ENCODE peak calls at places on chromosomes 1 and 21, in nine cellular contexts. M is Peyer's patch; T is psoas muscle; L is fibroblast of lung; J is colonic mucosa; N is CD4-positive, alpha-beta memory T cell; Z is K562; E is CD8-positive, alpha-beta T cell; U is heart right ventricle. A is an unnamed sample.
A peak's percentile ranks its signal among the peaks of the same experiment; 100 is the strongest.

GRCh38 chr1:31843506-31843905 is 27.7 kb upstream of the SPOCD1 start:
- DNase-seq in M (peak; percentile 29), T (peak; percentile 30), L (peak; percentile 73), J (no peak), N (no peak), Z (no peak), E (no peak), U (no peak), A (no peak)

GRCh38 chr21:29233611-29234540 is 64.8 kb upstream of the BACH1 start:
- DNase-seq in M (no peak), T (no peak), L (no peak), J (no peak), N (peak; percentile 29), Z (no peak), E (no peak), U (no peak), A (no peak)

GRCh38 chr1:17125756-17126237 is 6.5 kb upstream of the PADI2 start:
- DNase-seq in M (peak; percentile 93), T (peak; percentile 88), L (peak; percentile 76), J (peak; percentile 94), N (peak; percentile 67), Z (peak; percentile 94), E (peak; percentile 75), U (peak; percentile 89), A (peak; percentile 84)

GRCh38 chr1:18109756-18110597 is 2.4 kb downstream of the IGSF21 start:
- DNase-seq in M (peak; percentile 49), T (peak; percentile 32), L (no peak), J (peak; percentile 81), N (no peak), Z (peak; percentile 35), E (no peak), U (peak; percentile 50), A (no peak)

GRCh38 chr1:100536031-100536430 is 1.9 kb upstream of the GPR88 start:
- DNase-seq in M (no peak), T (no peak), L (no peak), J (no peak), N (no peak), Z (no peak), E (no peak), U (no peak), A (no peak)

GRCh38 chr1:22835920-22836319 is 125.3 kb downstream of the EPHB2 start:
- DNase-seq in M (no peak), T (no peak), L (no peak), J (no peak), N (no peak), Z (no peak), E (no peak), U (no peak), A (no peak)

GRCh38 chr1:101238041-101238515 is 1.3 kb downstream of the S1PR1 start:
- DNase-seq in M (peak; percentile 78), T (no peak), L (no peak), J (no peak), N (peak; percentile 71), Z (no peak), E (peak; percentile 69), U (no peak), A (peak; percentile 52)

GRCh38 chr1:55476445-55477015 is 261.4 kb upstream of the USP24 start:
- DNase-seq in M (no peak), T (no peak), L (peak; percentile 55), J (no peak), N (no peak), Z (no peak), E (no peak), U (no peak), A (no peak)

GRCh38 chr1:180926164-180926981 is 13.7 kb downstream of the KIAA1614 start:
- DNase-seq in M (no peak), T (peak; percentile 58), L (peak; percentile 66), J (peak; percentile 41), N (no peak), Z (no peak), E (no peak), U (peak; percentile 75), A (no peak)

GRCh38 chr1:186559601-186560116 is 98.7 kb upstream of the PDC start:
- DNase-seq in M (no peak), T (no peak), L (no peak), J (no peak), N (no peak), Z (no peak), E (no peak), U (no peak), A (no peak)

GRCh38 chr1:202965441-202965821 is 1.6 kb downstream of the CYB5R1 start:
- DNase-seq in M (no peak), T (no peak), L (no peak), J (no peak), N (no peak), Z (no peak), E (no peak), U (no peak), A (no peak)

GRCh38 chr1:58841455-58841854 is 57.6 kb upstream of the JUN start:
- DNase-seq in M (peak; percentile 66), T (no peak), L (no peak), J (peak; percentile 44), N (no peak), Z (peak; percentile 66), E (no peak), U (no peak), A (no peak)

GRCh38 chr1:47444578-47445465 is 7.0 kb downstream of the FOXD2 start:
- DNase-seq in M (peak; percentile 48), T (no peak), L (peak; percentile 8), J (peak; percentile 77), N (no peak), Z (peak; percentile 36), E (no peak), U (peak; percentile 29), A (no peak)

GRCh38 chr1:10663668-10664035 is 132.8 kb downstream of the CASZ1 start:
- DNase-seq in M (no peak), T (peak; percentile 51), L (no peak), J (no peak), N (no peak), Z (no peak), E (no peak), U (peak; percentile 72), A (no peak)

GRCh38 chr1:21966247-21967000 is 10.4 kb upstream of the CELA3B start:
- DNase-seq in M (no peak), T (no peak), L (no peak), J (no peak), N (no peak), Z (no peak), E (no peak), U (no peak), A (no peak)

GRCh38 chr1:27647328-27647727 is 12.3 kb upstream of the FGR start:
- DNase-seq in M (no peak), T (no peak), L (no peak), J (no peak), N (no peak), Z (no peak), E (no peak), U (no peak), A (no peak)

GRCh38 chr1:214566158-214567104 is 15.0 kb upstream of the PTPN14 start:
- DNase-seq in M (no peak), T (no peak), L (peak; percentile 85), J (no peak), N (no peak), Z (no peak), E (no peak), U (no peak), A (no peak)

GRCh38 chr1:234844479-234845031 is 234.6 kb upstream of the IRF2BP2 start:
- DNase-seq in M (no peak), T (no peak), L (no peak), J (no peak), N (no peak), Z (no peak), E (no peak), U (no peak), A (no peak)

GRCh38 chr1:74641876-74642275 is 31.7 kb downstream of the ERICH3 start:
- DNase-seq in M (no peak), T (no peak), L (no peak), J (no peak), N (no peak), Z (no peak), E (no peak), U (no peak), A (no peak)

GRCh38 chr1:36165145-36165544 is 9.2 kb downstream of the MAP7D1 start:
- DNase-seq in M (no peak), T (no peak), L (no peak), J (no peak), N (no peak), Z (no peak), E (no peak), U (no peak), A (no peak)
- H3K27me3 ChIP-seq in M (no peaks in the 10 kb centered on the region), T (no peaks in the 10 kb centered on the region), L (no peaks in the 10 kb centered on the region), J (no peaks in the 10 kb centered on the region), N (no peaks in the 10 kb centered on the region), Z (no peaks in the 10 kb centered on the region), E (no peaks in the 10 kb centered on the region), U (no peaks in the 10 kb centered on the region), A (no peaks in the 10 kb centered on the region)

DNA sequence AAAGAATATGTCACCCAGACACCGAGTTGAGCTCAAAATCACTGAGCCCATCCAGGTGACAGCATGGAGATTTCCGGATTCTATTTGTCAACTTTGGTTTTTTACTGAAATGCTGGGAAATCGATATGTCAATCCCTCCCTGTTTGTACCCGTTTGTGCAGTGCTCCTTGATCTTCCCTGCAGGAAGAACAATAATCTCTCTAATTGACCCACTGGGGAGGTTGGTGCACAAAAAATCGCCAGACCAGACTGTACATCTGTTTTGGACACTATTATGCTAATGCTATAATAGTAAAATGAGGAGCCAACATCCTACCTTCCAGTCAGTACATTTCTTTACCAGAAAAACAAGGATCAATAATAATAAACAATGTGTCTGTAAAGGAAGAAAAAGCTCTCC is 1.8 kb downstream of the BARHL2 start:
- DNase-seq in M (no peak), T (no peak), L (no peak), J (no peak), N (no peak), Z (no peak), E (no peak), U (no peak), A (no peak)
- H3K27me3 ChIP-seq in M (peaks cover 69% of the 10 kb centered on the region), T (peaks cover 72% of the 10 kb centered on the region), L (peaks cover 81% of the 10 kb centered on the region), J (peaks cover 91% of the 10 kb centered on the region), N (peaks cover 85% of the 10 kb centered on the region), Z (peaks cover 58% of the 10 kb centered on the region), E (peaks cover 84% of the 10 kb centered on the region), U (peaks cover 99% of the 10 kb centered on the region), A (peaks cover 95% of the 10 kb centered on the region)

GRCh38 chr1:204376919-204377799 is 17.4 kb upstream of the PLEKHA6 start:
- DNase-seq in M (peak; percentile 92), T (no peak), L (no peak), J (peak; percentile 95), N (no peak), Z (no peak), E (no peak), U (no peak), A (no peak)
- H3K27me3 ChIP-seq in M (no peaks in the 10 kb centered on the region), T (no peaks in the 10 kb centered on the region), L (peaks cover 57% of the 10 kb centered on the region), J (no peaks in the 10 kb centered on the region), N (peaks cover 26% of the 10 kb centered on the region), Z (peaks cover 71% of the 10 kb centered on the region), E (peaks cover 5% of the 10 kb centered on the region), U (peaks cover 50% of the 10 kb centered on the region), A (peaks cover 26% of the 10 kb centered on the region)

DNA sequence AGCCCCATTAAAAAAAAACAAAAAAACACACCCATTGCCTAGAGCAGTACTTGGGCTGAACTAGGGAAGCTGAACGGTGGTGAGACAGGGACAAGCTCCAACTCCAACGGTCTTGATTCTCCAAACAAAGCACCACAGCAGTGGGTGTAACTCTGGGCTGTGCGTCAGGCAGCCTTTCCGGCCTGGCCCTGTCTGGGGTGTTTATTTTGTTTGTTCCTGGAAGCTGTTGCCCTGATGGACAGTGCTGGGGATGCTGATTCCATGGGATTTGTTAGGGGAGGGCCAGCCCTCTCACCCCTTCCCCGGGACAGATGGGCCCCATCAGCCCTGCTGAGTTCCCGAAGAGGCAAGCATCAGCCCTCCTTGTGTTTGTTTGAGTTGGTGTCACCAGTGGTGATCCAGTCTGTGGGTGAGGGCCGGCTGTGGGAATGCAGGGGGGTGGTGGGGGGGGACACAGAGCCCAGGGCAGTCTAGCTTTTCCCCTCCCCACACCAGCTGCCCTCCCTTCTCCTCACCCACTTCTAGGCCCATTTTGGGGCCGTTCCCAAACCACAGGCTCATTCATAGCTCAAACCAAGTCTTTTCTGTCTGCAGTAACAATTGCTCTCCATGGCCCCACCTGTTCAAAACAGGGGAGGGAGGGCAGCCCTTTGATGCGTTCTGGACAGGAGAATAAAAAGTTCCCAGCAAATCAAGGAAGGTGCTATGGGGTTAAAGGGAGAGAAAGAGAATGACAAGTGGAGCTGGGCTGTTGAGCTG is 4.5 kb downstream of the WNT2B start:
- DNase-seq in M (peak; percentile 57), T (no peak), L (peak; percentile 95), J (peak; percentile 52), N (no peak), Z (no peak), E (no peak), U (no peak), A (no peak)
- H3K27me3 ChIP-seq in M (peaks cover 7% of the 10 kb centered on the region), T (peaks cover 4% of the 10 kb centered on the region), L (peaks cover 11% of the 10 kb centered on the region), J (peaks cover 14% of the 10 kb centered on the region), N (no peaks in the 10 kb centered on the region), Z (peaks cover 54% of the 10 kb centered on the region), E (no peaks in the 10 kb centered on the region), U (peaks cover 8% of the 10 kb centered on the region), A (no peaks in the 10 kb centered on the region)